ENCODE peak calls at places on chromosomes 12 and 14, in nine cellular contexts. T, Q, K, W, H, O, G, R and J are unnamed samples.

GRCh38 chr12:63826002-63826585 is 18.4 kb upstream of the SRGAP1 start:
- DNase-seq in Q (no peak), K (peak), G (peak), W (peak), H (peak), R (no peak), T (no peak), O (peak), J (no peak)

GRCh38 chr12:3542911-3543310 is 51.9 kb downstream of the PRMT8 start:
- DNase-seq in T (no peak), K (no peak), Q (no peak), O (no peak), R (no peak), H (no peak), G (peak), W (peak), J (no peak)

GRCh38 chr12:124579921-124580517 is 12.6 kb upstream of the NCOR2 start:
- DNase-seq in K (no peak), H (no peak), Q (no peak), W (no peak), G (no peak), R (no peak), T (no peak), O (no peak), J (no peak)

GRCh38 chr12:110338754-110339153 is 57.7 kb downstream of the ATP2A2 start:
- DNase-seq in O (no peak), K (no peak), T (no peak), G (no peak), R (peak), H (no peak), Q (no peak), W (peak), J (no peak)

GRCh38 chr12:40693503-40693863 is 1.2 kb downstream of the CNTN1 start:
- DNase-seq in H (peak), T (no peak), R (peak), O (no peak), G (no peak), W (no peak), Q (peak), K (no peak), J (no peak)

GRCh38 chr14:85519661-85520305 is 10.2 kb upstream of the FLRT2 start:
- DNase-seq in H (no peak), K (no peak), Q (no peak), G (no peak), T (no peak), W (peak), R (no peak), O (no peak), J (no peak)

GRCh38 chr12:112430929-112431328 is 12.2 kb downstream of the PTPN11 start:
- DNase-seq in T (no peak), G (no peak), W (no peak), H (no peak), O (no peak), Q (no peak), K (no peak), R (no peak), J (no peak)

GRCh38 chr12:51263341-51263740 is 6.9 kb downstream of the SMAGP start:
- DNase-seq in O (no peak), W (no peak), Q (no peak), R (no peak), K (no peak), G (no peak), T (no peak), H (no peak), J (no peak)

GRCh38 chr14:66281036-66281776 is 205.0 kb upstream of the CCDC196 start:
- DNase-seq in H (no peak), R (no peak), G (peak), W (peak), O (no peak), T (no peak), Q (no peak), K (peak), J (no peak)

GRCh38 chr12:6725350-6725749 is 1.5 kb downstream of the COPS7A start:
- DNase-seq in R (no peak), W (no peak), G (no peak), Q (no peak), H (no peak), O (no peak), T (no peak), K (no peak), J (no peak)

GRCh38 chr12:6716874-6717437 is 6.9 kb upstream of the COPS7A start:
- DNase-seq in W (no peak), H (no peak), K (no peak), R (no peak), G (no peak), O (no peak), T (no peak), Q (no peak), J (no peak)

GRCh38 chr12:6724409-6724797 is 557 bp downstream of the COPS7A start:
- DNase-seq in K (no peak), T (no peak), G (peak), W (no peak), Q (peak), R (peak), H (no peak), O (peak), J (peak)

GRCh38 chr12:6723607-6724408 is at the start of gene COPS7A:
- DNase-seq in T (peak), G (peak), Q (peak), R (peak), O (peak), K (peak), W (peak), H (peak), J (peak)

GRCh38 chr12:6722863-6723262 is 983 bp upstream of the COPS7A start:
- DNase-seq in R (no peak), Q (no peak), O (no peak), H (no peak), W (no peak), T (no peak), K (no peak), G (no peak), J (no peak)
- H3K4me3 ChIP-seq in R (no peak), Q (no peak), O (no peak), H (peak), W (no peak), T (no peak), K (no peak), G (no peak), J (no peak)

DNA sequence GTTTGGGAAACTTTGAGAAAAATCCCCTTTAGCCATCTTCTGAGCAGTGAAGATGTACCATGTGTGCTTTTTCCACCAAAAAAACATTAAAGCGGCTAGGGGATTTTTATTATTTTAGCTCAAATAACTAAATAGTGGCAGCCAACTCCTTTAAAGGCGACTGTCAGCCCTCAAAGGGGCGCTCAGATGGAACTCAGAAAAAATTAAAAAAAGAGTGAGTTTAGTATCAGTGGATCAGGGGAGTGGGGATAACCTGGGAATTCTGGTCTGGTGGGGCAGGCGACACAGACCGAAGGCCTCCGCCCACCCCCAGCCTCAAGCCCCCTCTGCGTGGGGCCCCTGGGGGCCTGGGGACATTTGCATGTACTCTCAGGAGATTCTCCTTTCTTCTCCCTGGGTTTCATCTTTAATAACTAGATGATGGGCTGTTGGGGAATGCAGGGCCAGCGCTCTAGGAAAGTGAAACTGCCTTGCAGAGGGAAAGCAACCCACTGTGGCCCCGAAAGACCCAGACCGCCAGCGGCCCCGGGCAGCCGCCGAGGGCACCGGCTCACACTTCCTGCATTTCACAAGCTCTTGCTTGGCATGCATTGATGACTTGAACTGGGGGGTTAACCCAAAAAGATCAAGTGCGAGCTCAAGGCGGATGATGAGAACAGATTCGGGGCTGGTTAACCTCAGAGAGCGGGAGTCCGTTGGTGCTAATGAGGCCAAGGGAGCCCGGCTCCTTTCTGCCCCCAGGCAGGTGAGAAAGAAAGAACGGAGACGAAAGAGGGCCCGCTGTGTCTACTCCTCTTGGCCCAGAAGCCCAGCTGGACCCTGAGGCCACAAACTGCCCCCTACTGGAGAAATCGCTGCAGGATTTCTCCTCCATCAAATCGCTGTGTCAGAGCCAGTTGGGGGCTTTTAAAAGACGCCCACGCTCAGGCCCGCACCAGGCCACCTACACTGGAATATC is 7.3 kb upstream of the BATF start:
- DNase-seq in K (peak), R (no peak), O (peak), Q (no peak), G (peak), H (peak), W (no peak), T (no peak), J (peak)
- H3K4me3 ChIP-seq in K (peak), R (no peak), O (peak), Q (no peak), G (peak), H (peak), W (peak), T (peak), J (no peak)

GRCh38 chr12:131619106-131619642 is 91.7 kb upstream of the SFSWAP start:
- DNase-seq in Q (no peak), R (no peak), T (no peak), H (no peak), K (no peak), O (no peak), G (no peak), W (no peak), J (no peak)
- H3K4me3 ChIP-seq in Q (no peak), R (no peak), T (no peak), H (no peak), K (no peak), O (no peak), G (no peak), W (no peak), J (no peak)

GRCh38 chr12:54301428-54302045 is 722 bp upstream of the NFE2 start:
- DNase-seq in T (no peak), G (no peak), W (no peak), Q (no peak), K (no peak), O (no peak), R (no peak), H (no peak), J (no peak)

GRCh38 chr12:54300267-54300731 is 516 bp downstream of the NFE2 start:
- DNase-seq in K (no peak), R (no peak), T (no peak), G (no peak), W (no peak), Q (no peak), O (no peak), H (no peak), J (no peak)

GRCh38 chr12:54299515-54300266 is 1.1 kb downstream of the NFE2 start:
- DNase-seq in O (no peak), W (no peak), G (peak), R (no peak), K (peak), H (no peak), T (no peak), Q (no peak), J (no peak)

GRCh38 chr12:54298904-54299303 is 1.9 kb downstream of the NFE2 start:
- DNase-seq in K (no peak), G (no peak), T (no peak), W (no peak), R (no peak), H (no peak), Q (no peak), O (no peak), J (no peak)

DNA sequence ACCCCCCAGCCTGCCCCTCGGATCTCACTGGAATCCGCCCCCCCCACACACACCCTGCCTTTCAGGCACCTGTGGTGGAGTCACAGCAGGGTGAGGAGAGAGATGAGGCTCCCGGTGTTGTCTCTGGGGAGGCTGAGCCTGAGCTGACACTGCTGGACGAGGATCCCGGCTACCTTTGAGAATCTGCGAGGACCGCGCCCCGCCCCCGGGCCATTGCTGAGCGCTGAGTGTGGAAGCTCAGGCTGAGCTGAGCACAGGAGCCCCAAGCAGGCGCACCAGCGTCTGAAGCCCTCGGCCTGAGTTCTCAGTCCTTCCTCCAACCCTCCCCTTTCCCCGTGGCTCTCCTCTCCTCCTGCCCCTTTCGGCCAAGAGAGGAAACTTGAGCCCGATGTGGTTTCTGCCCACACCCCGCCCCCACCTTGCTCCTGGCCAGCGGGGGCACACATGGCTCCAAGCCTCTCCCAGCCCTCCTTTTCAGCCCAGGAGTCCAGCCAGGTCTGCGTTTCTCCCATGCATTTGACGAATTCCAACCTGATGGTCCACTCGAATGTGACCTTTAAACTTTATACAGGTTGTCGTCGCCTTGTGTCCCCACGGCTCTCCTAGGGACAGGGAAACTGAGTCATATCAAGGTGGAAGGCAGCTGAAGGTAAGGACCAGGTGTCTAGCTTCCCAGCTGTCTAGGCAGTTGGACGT is at the start of gene NFE2:
- DNase-seq in R (peak), G (peak), T (no peak), H (peak), K (peak), W (peak), Q (no peak), O (peak), J (peak)
- H3K4me3 ChIP-seq in R (peak), G (no peak), T (no peak), H (peak), K (peak), W (peak), Q (no peak), O (no peak), J (no peak)

DNA sequence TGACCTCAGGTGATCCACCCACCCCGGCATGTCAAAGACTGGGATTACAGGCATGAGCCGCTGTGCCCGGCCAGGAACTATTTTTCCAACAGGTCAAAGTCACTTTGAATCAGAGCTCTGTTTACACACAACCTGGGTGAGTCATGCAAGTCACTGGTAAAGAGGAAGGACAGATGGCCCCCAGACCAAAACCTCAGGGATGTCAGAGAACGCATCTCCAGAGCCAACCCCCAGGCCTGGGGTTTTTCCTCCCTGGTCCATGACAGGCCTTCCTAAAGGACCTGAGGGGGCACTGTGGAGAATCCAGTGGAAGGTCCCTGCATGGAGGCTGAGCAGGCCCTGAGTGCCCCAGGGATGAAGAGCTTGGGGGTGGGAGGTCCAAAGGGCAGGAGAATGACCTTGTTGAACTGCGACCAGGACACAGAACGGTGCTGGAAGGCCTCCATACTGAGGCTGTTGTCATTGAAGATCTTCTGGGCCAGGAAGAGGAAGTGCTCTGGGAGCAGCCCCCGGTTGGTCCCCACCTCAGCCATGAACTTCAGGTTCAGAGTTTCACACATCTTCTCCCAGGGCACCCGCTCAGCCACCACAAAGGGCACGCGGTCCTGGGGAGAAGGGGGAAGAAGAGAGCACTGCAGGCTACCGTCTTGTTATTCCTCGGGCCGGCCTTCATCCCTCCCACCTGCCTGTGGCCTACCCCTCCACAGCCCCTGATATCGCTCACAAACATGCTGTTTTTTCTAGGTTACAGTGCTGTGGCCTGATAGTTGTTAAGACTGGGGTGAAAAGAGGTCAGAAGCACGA is 9.1 kb downstream of the STAT6 start:
- DNase-seq in R (peak), H (no peak), Q (peak), T (no peak), O (no peak), K (no peak), W (no peak), G (peak), J (peak)
- H3K4me3 ChIP-seq in R (no peak), H (no peak), Q (no peak), T (no peak), O (no peak), K (no peak), W (no peak), G (no peak), J (no peak)

GRCh38 chr12:120903382-120903817 is 758 bp downstream of the SPPL3 start:
- DNase-seq in H (peak), T (no peak), W (peak), R (peak), O (no peak), G (peak), Q (peak), K (peak), J (peak)
- H3K4me3 ChIP-seq in H (peak), T (peak), W (peak), R (peak), O (peak), G (peak), Q (peak), K (peak), J (peak)

GRCh38 chr14:47675239-47675488 is 241 bp downstream of the MDGA2 start:
- DNase-seq in Q (no peak), H (peak), R (no peak), T (no peak), G (no peak), K (no peak), W (no peak), O (no peak), J (no peak)
- H3K4me3 ChIP-seq in Q (no peak), H (no peak), R (peak), T (no peak), G (no peak), K (no peak), W (no peak), O (no peak), J (no peak)

GRCh38 chr14:104082807-104083206 is 2.7 kb upstream of the ASPG start:
- DNase-seq in G (no peak), W (no peak), T (no peak), Q (peak), R (no peak), H (no peak), K (no peak), O (no peak), J (peak)

GRCh38 chr14:104078031-104078455 is 7.5 kb upstream of the ASPG start:
- DNase-seq in T (no peak), O (peak), K (peak), Q (peak), H (peak), R (peak), G (peak), W (peak), J (peak)

GRCh38 chr14:104081951-104082464 is 3.5 kb upstream of the ASPG start:
- DNase-seq in W (no peak), R (no peak), T (no peak), H (no peak), Q (peak), O (no peak), G (no peak), K (no peak), J (peak)

GRCh38 chr14:104081493-104081835 is 4.0 kb upstream of the ASPG start:
- DNase-seq in K (no peak), R (no peak), W (no peak), T (no peak), H (no peak), Q (no peak), G (no peak), O (no peak), J (no peak)

DNA sequence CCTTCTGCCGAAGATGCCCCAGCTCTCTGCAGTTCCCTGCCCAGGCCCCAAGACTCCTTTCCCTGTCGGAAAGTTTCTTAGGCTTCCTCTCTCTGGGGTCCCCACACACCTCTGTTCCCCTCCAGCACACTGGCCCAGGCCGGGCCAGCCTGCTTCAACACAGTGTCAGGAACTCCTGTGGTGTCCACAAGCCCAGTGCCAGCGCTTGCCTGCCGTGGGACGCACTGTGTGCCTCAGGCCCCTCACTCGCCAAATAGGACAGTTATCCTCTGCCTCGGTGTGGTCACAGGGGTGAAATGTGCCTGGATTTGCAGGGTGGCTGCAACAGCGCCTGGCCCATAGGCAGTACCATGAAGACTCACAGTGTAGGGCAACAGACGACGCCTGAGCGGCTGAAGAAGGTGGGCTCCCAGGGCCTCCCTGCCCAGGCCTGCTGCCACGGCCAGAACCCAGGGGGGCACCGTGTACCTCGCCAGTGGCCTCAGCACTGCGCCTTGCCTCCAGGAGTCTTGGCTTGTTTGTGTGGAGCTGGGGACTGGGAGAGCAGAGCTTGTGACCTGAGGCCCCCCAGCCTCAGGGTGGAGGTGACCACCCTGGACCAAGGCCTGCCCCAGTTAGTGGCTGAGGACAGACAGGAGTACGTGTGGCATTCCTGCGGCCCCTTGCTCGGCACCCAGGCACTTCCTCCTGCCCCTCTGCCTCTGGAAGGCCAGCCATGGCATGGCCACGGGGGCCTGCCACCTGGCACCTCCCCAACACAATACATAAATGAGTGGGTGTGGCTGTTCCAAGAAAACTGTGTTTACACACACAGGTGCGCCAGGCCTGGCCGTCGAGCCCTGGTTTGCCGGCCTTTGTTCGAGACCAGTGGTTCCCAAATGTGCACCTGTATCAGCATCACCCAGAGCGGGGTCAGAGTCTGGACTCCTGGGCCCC is 4.7 kb upstream of the ASPG start:
- DNase-seq in Q (peak), O (no peak), G (no peak), H (no peak), W (no peak), K (no peak), T (no peak), R (no peak), J (peak)
- H3K4me3 ChIP-seq in Q (no peak), O (no peak), G (no peak), H (no peak), W (no peak), K (no peak), T (no peak), R (no peak), J (no peak)